ENCODE peak calls at places on chromosomes 3 and 15, in six cellular contexts. One of them, this sample, is unnamed.

GRCh38 chr3:57060089-57060829 is at the start of gene SPATA12:
- DNase-seq in progenitor cell of endocrine pancreas: peak; percentile 23
- DNase-seq in AG10803: peak; percentile 80
- DNase-seq in Peyer's patch: no peak
- DNase-seq in endothelial cell: peak; percentile 58
- DNase-seq in neural crest cell: peak; percentile 20
- DNase-seq in this sample: no peak

GRCh38 chr3:132721479-132722164 is 587 bp downstream of the NPHP3 start:
- DNase-seq in endothelial cell: peak; percentile 76
- DNase-seq in progenitor cell of endocrine pancreas: peak; percentile 60
- DNase-seq in neural crest cell: no peak
- DNase-seq in AG10803: peak; percentile 63
- DNase-seq in Peyer's patch: peak; percentile 50
- DNase-seq in this sample: no peak

GRCh38 chr3:179613807-179614206 is 9.2 kb downstream of the NDUFB5 start:
- DNase-seq in progenitor cell of endocrine pancreas: no peak
- DNase-seq in neural crest cell: no peak
- DNase-seq in endothelial cell: no peak
- DNase-seq in Peyer's patch: no peak
- DNase-seq in AG10803: peak; percentile 49
- DNase-seq in this sample: no peak

GRCh38 chr3:159029306-159030026 is 227.6 kb downstream of the MFSD1 start:
- DNase-seq in progenitor cell of endocrine pancreas: no peak
- DNase-seq in neural crest cell: no peak
- DNase-seq in Peyer's patch: no peak
- DNase-seq in AG10803: no peak
- DNase-seq in endothelial cell: no peak
- DNase-seq in this sample: no peak

GRCh38 chr15:88834211-88834812 is 31.1 kb downstream of the ACAN start:
- DNase-seq in neural crest cell: peak; percentile 49
- DNase-seq in endothelial cell: peak; percentile 60
- DNase-seq in Peyer's patch: peak; percentile 30
- DNase-seq in progenitor cell of endocrine pancreas: peak; percentile 30
- DNase-seq in AG10803: peak; percentile 59
- DNase-seq in this sample: no peak

GRCh38 chr15:52008698-52009434 is 10.2 kb upstream of the MAPK6 start:
- DNase-seq in Peyer's patch: no peak
- DNase-seq in neural crest cell: no peak
- DNase-seq in AG10803: no peak
- DNase-seq in endothelial cell: peak; percentile 11
- DNase-seq in progenitor cell of endocrine pancreas: no peak
- DNase-seq in this sample: no peak

GRCh38 chr15:67158367-67158766 is 93.0 kb downstream of the SMAD3 start:
- DNase-seq in Peyer's patch: no peak
- DNase-seq in AG10803: no peak
- DNase-seq in progenitor cell of endocrine pancreas: no peak
- DNase-seq in neural crest cell: no peak
- DNase-seq in endothelial cell: no peak
- DNase-seq in this sample: no peak

GRCh38 chr15:101652783-101653430 is 726 bp upstream of the TM2D3 start:
- DNase-seq in progenitor cell of endocrine pancreas: peak; percentile 18
- DNase-seq in Peyer's patch: no peak
- DNase-seq in neural crest cell: no peak
- DNase-seq in AG10803: peak; percentile 36
- DNase-seq in endothelial cell: no peak
- DNase-seq in this sample: no peak

GRCh38 chr15:101568304-101568703 is 78.8 kb upstream of the PCSK6 start:
- DNase-seq in neural crest cell: no peak
- DNase-seq in progenitor cell of endocrine pancreas: no peak
- DNase-seq in Peyer's patch: no peak
- DNase-seq in AG10803: no peak
- DNase-seq in endothelial cell: no peak
- DNase-seq in this sample: no peak

GRCh38 chr3:11757441-11757875 is 89.2 kb downstream of the TAMM41 start:
- DNase-seq in neural crest cell: no peak
- DNase-seq in Peyer's patch: no peak
- DNase-seq in progenitor cell of endocrine pancreas: no peak
- DNase-seq in AG10803: peak; percentile 38
- DNase-seq in endothelial cell: no peak
- DNase-seq in this sample: no peak

GRCh38 chr15:55742498-55742926 is 440 bp downstream of the PRTG start:
- DNase-seq in AG10803: no peak
- DNase-seq in neural crest cell: no peak
- DNase-seq in progenitor cell of endocrine pancreas: no peak
- DNase-seq in Peyer's patch: no peak
- DNase-seq in endothelial cell: peak; percentile 49
- DNase-seq in this sample: no peak

GRCh38 chr3:36124118-36124796 is 256.0 kb upstream of the STAC start:
- DNase-seq in progenitor cell of endocrine pancreas: peak; percentile 22
- DNase-seq in AG10803: peak; percentile 69
- DNase-seq in neural crest cell: peak; percentile 6
- DNase-seq in Peyer's patch: no peak
- DNase-seq in endothelial cell: peak; percentile 63
- DNase-seq in this sample: no peak

GRCh38 chr3:155853214-155854146 is 747 bp downstream of the SLC33A1 start:
- DNase-seq in endothelial cell: peak; percentile 41
- DNase-seq in progenitor cell of endocrine pancreas: peak; percentile 18
- DNase-seq in AG10803: no peak
- DNase-seq in Peyer's patch: no peak
- DNase-seq in neural crest cell: peak; percentile 14
- DNase-seq in this sample: no peak

GRCh38 chr15:80567721-80568157 is 127.4 kb upstream of the ABHD17C start:
- DNase-seq in progenitor cell of endocrine pancreas: peak; percentile 25
- DNase-seq in neural crest cell: peak; percentile 49
- DNase-seq in endothelial cell: peak; percentile 64
- DNase-seq in Peyer's patch: peak; percentile 17
- DNase-seq in AG10803: peak; percentile 93
- DNase-seq in this sample: no peak

GRCh38 chr3:134367869-134368750 is 6.1 kb downstream of the AMOTL2 start:
- DNase-seq in neural crest cell: no peak
- DNase-seq in AG10803: peak; percentile 38
- DNase-seq in Peyer's patch: no peak
- DNase-seq in endothelial cell: no peak
- DNase-seq in progenitor cell of endocrine pancreas: no peak
- DNase-seq in this sample: no peak

GRCh38 chr15:62770752-62771151 is 271.8 kb upstream of the TPM1 start:
- DNase-seq in progenitor cell of endocrine pancreas: no peak
- DNase-seq in AG10803: peak; percentile 91
- DNase-seq in endothelial cell: no peak
- DNase-seq in Peyer's patch: no peak
- DNase-seq in neural crest cell: no peak
- DNase-seq in this sample: no peak

GRCh38 chr15:73679180-73679579 is 5.0 kb upstream of the CD276 start:
- DNase-seq in progenitor cell of endocrine pancreas: no peak
- DNase-seq in endothelial cell: no peak
- DNase-seq in AG10803: no peak
- DNase-seq in Peyer's patch: no peak
- DNase-seq in neural crest cell: no peak
- DNase-seq in this sample: no peak

GRCh38 chr15:81752149-81752942 is 293.5 kb downstream of the MEX3B start:
- DNase-seq in progenitor cell of endocrine pancreas: no peak
- DNase-seq in endothelial cell: peak; percentile 28
- DNase-seq in AG10803: peak; percentile 57
- DNase-seq in neural crest cell: no peak
- DNase-seq in Peyer's patch: no peak
- DNase-seq in this sample: no peak

GRCh38 chr3:124351430-124352142 is 359.7 kb upstream of the ROPN1 start:
- DNase-seq in endothelial cell: peak; percentile 8
- DNase-seq in AG10803: peak; percentile 79
- DNase-seq in neural crest cell: peak; percentile 16
- DNase-seq in progenitor cell of endocrine pancreas: no peak
- DNase-seq in Peyer's patch: no peak
- DNase-seq in this sample: no peak

GRCh38 chr15:75733761-75734651 is 21.4 kb upstream of the CSPG4 start:
- DNase-seq in endothelial cell: no peak
- DNase-seq in progenitor cell of endocrine pancreas: no peak
- DNase-seq in AG10803: no peak
- DNase-seq in neural crest cell: no peak
- DNase-seq in Peyer's patch: no peak
- DNase-seq in this sample: no peak

GRCh38 chr3:157871838-157872497 is 234.3 kb downstream of the SHOX2 start:
- DNase-seq in AG10803: no peak
- DNase-seq in neural crest cell: no peak
- DNase-seq in progenitor cell of endocrine pancreas: no peak
- DNase-seq in endothelial cell: no peak
- DNase-seq in Peyer's patch: no peak
- DNase-seq in this sample: no peak

GRCh38 chr15:88535100-88535499 is 11.4 kb downstream of the DET1 start:
- DNase-seq in progenitor cell of endocrine pancreas: no peak
- DNase-seq in AG10803: no peak
- DNase-seq in neural crest cell: no peak
- DNase-seq in endothelial cell: no peak
- DNase-seq in Peyer's patch: no peak
- DNase-seq in this sample: no peak

GRCh38 chr15:56180851-56181250 is 62.8 kb downstream of the RFX7 start:
- DNase-seq in AG10803: no peak
- DNase-seq in progenitor cell of endocrine pancreas: no peak
- DNase-seq in neural crest cell: no peak
- DNase-seq in Peyer's patch: no peak
- DNase-seq in endothelial cell: no peak
- DNase-seq in this sample: no peak

GRCh38 chr3:99702953-99703352 is 64.6 kb downstream of the COL8A1 start:
- DNase-seq in AG10803: no peak
- DNase-seq in endothelial cell: no peak
- DNase-seq in Peyer's patch: no peak
- DNase-seq in progenitor cell of endocrine pancreas: no peak
- DNase-seq in neural crest cell: no peak
- DNase-seq in this sample: no peak
- TF ChIP-seq CTCF in AG10803: no peak
- TF ChIP-seq CTCF in endothelial cell: no peak
- TF ChIP-seq CTCF in Peyer's patch: no peak
- TF ChIP-seq CTCF in progenitor cell of endocrine pancreas: no peak
- TF ChIP-seq CTCF in neural crest cell: no peak
- TF ChIP-seq CTCF in this sample: no peak

GRCh38 chr3:72332036-72332435 is 516.2 kb downstream of the SHQ1 start:
- DNase-seq in neural crest cell: no peak
- DNase-seq in Peyer's patch: no peak
- DNase-seq in AG10803: no peak
- DNase-seq in progenitor cell of endocrine pancreas: no peak
- DNase-seq in endothelial cell: no peak
- DNase-seq in this sample: no peak

GRCh38 chr3:72328755-72329154 is 519.5 kb downstream of the SHQ1 start:
- DNase-seq in AG10803: no peak
- DNase-seq in endothelial cell: no peak
- DNase-seq in progenitor cell of endocrine pancreas: no peak
- DNase-seq in Peyer's patch: no peak
- DNase-seq in neural crest cell: no peak
- DNase-seq in this sample: no peak

GRCh38 chr3:72329354-72329753 is 518.9 kb downstream of the SHQ1 start:
- DNase-seq in progenitor cell of endocrine pancreas: no peak
- DNase-seq in Peyer's patch: no peak
- DNase-seq in neural crest cell: no peak
- DNase-seq in endothelial cell: no peak
- DNase-seq in AG10803: no peak
- DNase-seq in this sample: no peak

GRCh38 chr3:72334681-72335457 is 513.4 kb downstream of the SHQ1 start:
- DNase-seq in neural crest cell: peak; percentile 17
- DNase-seq in progenitor cell of endocrine pancreas: no peak
- DNase-seq in endothelial cell: no peak
- DNase-seq in AG10803: no peak
- DNase-seq in Peyer's patch: no peak
- DNase-seq in this sample: no peak

DNA sequence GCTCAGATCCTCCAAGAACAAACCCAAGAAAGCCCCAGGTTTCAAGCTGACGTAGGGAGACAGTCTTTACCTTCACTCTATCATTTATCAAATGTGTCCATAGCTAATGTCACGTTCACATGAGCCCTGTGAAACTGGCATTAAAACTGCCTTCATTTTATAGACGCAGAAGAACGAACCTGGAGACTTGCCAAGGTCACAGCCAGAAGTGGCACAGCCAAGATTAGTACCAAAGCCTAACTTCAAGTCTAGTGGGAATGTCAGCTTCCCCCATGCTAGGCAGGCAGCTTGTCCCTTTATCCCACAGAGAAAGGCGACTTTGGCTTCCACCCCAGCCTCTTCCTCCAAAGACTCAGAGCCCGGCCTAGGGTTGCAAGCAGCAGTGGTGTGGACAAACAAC is 517.2 kb downstream of the SHQ1 start:
- DNase-seq in AG10803: no peak
- DNase-seq in endothelial cell: no peak
- DNase-seq in progenitor cell of endocrine pancreas: no peak
- DNase-seq in neural crest cell: no peak
- DNase-seq in Peyer's patch: no peak
- DNase-seq in this sample: no peak
- TF ChIP-seq CTCF in AG10803: no peak
- TF ChIP-seq CTCF in endothelial cell: no peak
- TF ChIP-seq CTCF in progenitor cell of endocrine pancreas: no peak
- TF ChIP-seq CTCF in neural crest cell: no peak
- TF ChIP-seq CTCF in Peyer's patch: no peak
- TF ChIP-seq CTCF in this sample: no peak

GRCh38 chr3:26118165-26118564 is 328.3 kb downstream of the OXSM start:
- DNase-seq in endothelial cell: no peak
- DNase-seq in progenitor cell of endocrine pancreas: no peak
- DNase-seq in AG10803: no peak
- DNase-seq in Peyer's patch: no peak
- DNase-seq in neural crest cell: no peak
- DNase-seq in this sample: no peak
- TF ChIP-seq CTCF in endothelial cell: peak; percentile 26
- TF ChIP-seq CTCF in progenitor cell of endocrine pancreas: peak; percentile 19
- TF ChIP-seq CTCF in AG10803: no peak
- TF ChIP-seq CTCF in Peyer's patch: no peak
- TF ChIP-seq CTCF in neural crest cell: peak; percentile 47
- TF ChIP-seq CTCF in this sample: peak; percentile 46

DNA sequence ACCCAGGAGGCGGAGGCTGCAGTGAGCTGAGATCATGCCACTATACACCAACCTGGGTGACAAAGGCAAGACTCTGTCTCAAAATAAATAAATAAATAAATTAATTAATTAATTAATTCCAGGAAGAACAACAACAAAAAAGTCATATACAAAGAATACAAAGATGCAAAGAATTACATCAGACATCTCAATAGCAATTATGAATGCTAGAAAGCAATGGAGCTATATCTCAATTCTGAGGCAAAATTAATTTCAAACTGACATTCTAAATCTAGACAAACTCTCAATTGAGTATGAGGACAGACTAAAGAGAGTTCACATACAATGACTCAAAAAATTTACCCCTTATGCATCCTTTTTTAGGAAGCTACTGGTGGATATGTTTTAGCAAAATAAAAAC is 69.6 kb upstream of the CTNNB1 start:
- DNase-seq in endothelial cell: no peak
- DNase-seq in AG10803: no peak
- DNase-seq in Peyer's patch: no peak
- DNase-seq in progenitor cell of endocrine pancreas: no peak
- DNase-seq in neural crest cell: no peak
- DNase-seq in this sample: no peak
- TF ChIP-seq CTCF in endothelial cell: no peak
- TF ChIP-seq CTCF in AG10803: no peak
- TF ChIP-seq CTCF in Peyer's patch: no peak
- TF ChIP-seq CTCF in progenitor cell of endocrine pancreas: no peak
- TF ChIP-seq CTCF in neural crest cell: no peak
- TF ChIP-seq CTCF in this sample: no peak